ENCODE peak calls at places on chromosomes 5 and 9, in six cellular contexts. S is T-helper 2 cell, U is mesenteric fat pad, I is nephron progenitor cell, H is iPS-NIHi11, A is NCI-H69. K is an unnamed sample.

GRCh38 chr5:142316051-142316450 is 8.8 kb downstream of the SPRY4 start:
- DNase-seq in S (no peak), U (no peak), I (no peak), H (no peak), A (peak), K (peak)

GRCh38 chr5:139108056-139108811 is 89.9 kb downstream of the SIL1 start:
- DNase-seq in S (no peak), U (no peak), I (no peak), H (no peak), A (peak), K (peak)

GRCh38 chr9:114376586-114376985 is 11.2 kb downstream of the AKNA start:
- DNase-seq in S (no peak), U (no peak), I (no peak), H (no peak), A (no peak), K (no peak)

GRCh38 chr9:79812507-79813261 is 240.9 kb downstream of the TLE4 start:
- DNase-seq in S (no peak), U (no peak), I (no peak), H (no peak), A (no peak), K (no peak)

GRCh38 chr9:85142461-85143401 is 473.2 kb downstream of the NTRK2 start:
- DNase-seq in S (no peak), U (no peak), I (no peak), H (peak), A (peak), K (peak)

GRCh38 chr9:93591706-93592388 is 15.5 kb downstream of the PHF2 start:
- DNase-seq in S (no peak), U (peak), I (no peak), H (no peak), A (peak), K (no peak)

GRCh38 chr5:76403963-76404693 is 1.0 kb downstream of the IQGAP2 start:
- DNase-seq in S (peak), U (no peak), I (peak), H (peak), A (peak), K (no peak)

GRCh38 chr9:97850746-97851449 is 2.1 kb upstream of the FOXE1 start:
- DNase-seq in S (no peak), U (no peak), I (no peak), H (no peak), A (no peak), K (no peak)

GRCh38 chr5:108278285-108279240 is 103.3 kb downstream of the FBXL17 start:
- DNase-seq in S (no peak), U (no peak), I (no peak), H (peak), A (peak), K (no peak)

GRCh38 chr9:114387678-114388431 is at the start of gene AKNA:
- DNase-seq in S (peak), U (peak), I (peak), H (peak), A (peak), K (peak)

GRCh38 chr5:55062039-55062779 is 38.2 kb downstream of the GZMK start:
- DNase-seq in S (peak), U (no peak), I (no peak), H (no peak), A (no peak), K (no peak)

GRCh38 chr5:149656576-149657182 is 73.4 kb upstream of the PPARGC1B start:
- DNase-seq in S (no peak), U (peak), I (peak), H (peak), A (peak), K (peak)

GRCh38 chr5:169695919-169696490 is 58.9 kb downstream of the DOCK2 start:
- DNase-seq in S (no peak), U (no peak), I (no peak), H (no peak), A (peak), K (no peak)

GRCh38 chr9:128702949-128703615 is 779 bp downstream of the PKN3 start:
- DNase-seq in S (no peak), U (peak), I (peak), H (peak), A (peak), K (no peak)

GRCh38 chr9:115650768-115651167 is 502.8 kb upstream of the PAPPA start:
- DNase-seq in S (no peak), U (no peak), I (no peak), H (no peak), A (no peak), K (no peak)

GRCh38 chr9:125659954-125660353 is 47.1 kb downstream of the MAPKAP1 start:
- DNase-seq in S (no peak), U (no peak), I (no peak), H (no peak), A (no peak), K (no peak)

GRCh38 chr9:76570820-76571219 is 111.8 kb downstream of the GCNT1 start:
- DNase-seq in S (no peak), U (no peak), I (no peak), H (no peak), A (no peak), K (no peak)

GRCh38 chr9:20649381-20649780 is 27.1 kb upstream of the MLLT3 start:
- DNase-seq in S (no peak), U (no peak), I (no peak), H (no peak), A (peak), K (no peak)

GRCh38 chr5:69083412-69083811 is 10.4 kb upstream of the SLC30A5 start:
- DNase-seq in S (no peak), U (no peak), I (no peak), H (peak), A (peak), K (no peak)

GRCh38 chr5:52725065-52725746 is 62.5 kb upstream of the ITGA1 start:
- DNase-seq in S (peak), U (no peak), I (no peak), H (no peak), A (peak), K (no peak)

GRCh38 chr9:120625222-120625621 is 45.3 kb upstream of the CDK5RAP2 start:
- DNase-seq in S (no peak), U (no peak), I (no peak), H (no peak), A (no peak), K (no peak)

GRCh38 chr5:148559461-148559860 is 94.9 kb downstream of the HTR4 start:
- DNase-seq in S (no peak), U (no peak), I (no peak), H (no peak), A (peak), K (peak)

GRCh38 chr9:89454498-89455355 is 43.2 kb downstream of the SEMA4D start:
- DNase-seq in S (no peak), U (peak), I (no peak), H (no peak), A (no peak), K (no peak)

GRCh38 chr5:150376799-150377771 is 19.6 kb downstream of the TCOF1 start:
- DNase-seq in S (peak), U (no peak), I (no peak), H (no peak), A (no peak), K (no peak)

GRCh38 chr9:101582593-101582992 is 12.2 kb downstream of the PPP3R2 start:
- DNase-seq in S (no peak), U (no peak), I (no peak), H (no peak), A (peak), K (no peak)

GRCh38 chr5:7321724-7322123 is 74.2 kb upstream of the ADCY2 start:
- DNase-seq in S (no peak), U (no peak), I (no peak), H (no peak), A (no peak), K (no peak)

GRCh38 chr9:111896942-111897830 is 572 bp downstream of the UGCG start:
- DNase-seq in S (no peak), U (no peak), I (peak), H (peak), A (peak), K (peak)

GRCh38 chr5:12799165-12799564 is 894.9 kb upstream of the CTNND2 start:
- DNase-seq in S (no peak), U (no peak), I (no peak), H (no peak), A (no peak), K (no peak)

GRCh38 chr9:32264171-32264862 is 120.1 kb upstream of the ACO1 start:
- DNase-seq in S (no peak), U (no peak), I (peak), H (peak), A (peak), K (peak)

GRCh38 chr9:134521817-134522501 is 119.6 kb upstream of the COL5A1 start:
- DNase-seq in S (no peak), U (peak), I (no peak), H (no peak), A (no peak), K (no peak)

GRCh38 chr5:176418251-176418650 is 1.9 kb upstream of the CLTB start:
- DNase-seq in S (no peak), U (no peak), I (no peak), H (no peak), A (no peak), K (no peak)

GRCh38 chr5:148855249-148856008 is 29.0 kb downstream of the ADRB2 start:
- DNase-seq in S (peak), U (no peak), I (no peak), H (no peak), A (no peak), K (no peak)

GRCh38 chr9:113462781-113463286 is 693 bp upstream of the RGS3 start:
- DNase-seq in S (no peak), U (no peak), I (no peak), H (peak), A (no peak), K (no peak)

K was measured in NCI-H1092 treated with DMSO at 0.1 percent for 48 hours.